ENCODE peak calls at places on chromosome 12, in eight cellular contexts. E is aorta; T is lower lobe of right lung; A is pancreas; O is OCI-LY7; Q is naive thymus-derived CD4-positive, alpha-beta T cell; W is neural progenitor cell; Y is neuronal stem cell. X is an unnamed sample. For H3K9me3, the result is how much of the 10 kb centered on the place peaks cover.

GRCh38 chr12:106956048-106956935 is 585 bp downstream of the TMEM263 start:
- DNase-seq in E (peak), T (peak), A (peak), O (peak), Q (no peak), W (peak), Y (peak), X (peak)

GRCh38 chr12:103673891-103674375 is 86.9 kb downstream of the STAB2 start:
- DNase-seq in E (no peak), T (no peak), A (no peak), O (no peak), Q (no peak), W (no peak), Y (no peak), X (no peak)

GRCh38 chr12:92561543-92561899 is 141.3 kb upstream of the PLEKHG7 start:
- DNase-seq in E (no peak), T (no peak), A (no peak), O (no peak), Q (no peak), W (no peak), Y (no peak), X (no peak)

GRCh38 chr12:118124333-118124874 is 11.5 kb upstream of the PEBP1 start:
- DNase-seq in E (no peak), T (no peak), A (no peak), O (no peak), Q (no peak), W (no peak), Y (no peak), X (no peak)

GRCh38 chr12:47433876-47434275 is 272.0 kb downstream of the RPAP3 start:
- DNase-seq in E (no peak), T (no peak), A (no peak), O (no peak), Q (no peak), W (no peak), Y (no peak), X (no peak)

GRCh38 chr12:49865782-49866135 is 22.9 kb upstream of the BCDIN3D start:
- DNase-seq in E (no peak), T (no peak), A (no peak), O (no peak), Q (no peak), W (no peak), Y (no peak), X (no peak)

GRCh38 chr12:121538699-121539061 is 42.1 kb downstream of the KDM2B start:
- DNase-seq in E (no peak), T (no peak), A (no peak), O (peak), Q (no peak), W (no peak), Y (no peak), X (peak)

GRCh38 chr12:66288121-66288520 is 14.2 kb upstream of the HELB start:
- DNase-seq in E (no peak), T (no peak), A (no peak), O (no peak), Q (peak), W (no peak), Y (no peak), X (peak)

GRCh38 chr12:5441497-5442236 is 9.8 kb downstream of the NTF3 start:
- DNase-seq in E (no peak), T (no peak), A (no peak), O (no peak), Q (no peak), W (peak), Y (peak), X (no peak)

GRCh38 chr12:19299765-19300164 is 139.5 kb upstream of the AEBP2 start:
- DNase-seq in E (no peak), T (no peak), A (no peak), O (no peak), Q (no peak), W (no peak), Y (no peak), X (no peak)

GRCh38 chr12:1935700-1936378 is 17.4 kb upstream of the CACNA2D4 start:
- DNase-seq in E (no peak), T (no peak), A (peak), O (no peak), Q (no peak), W (no peak), Y (no peak), X (no peak)

GRCh38 chr12:44523828-44524227 is 352.3 kb downstream of the NELL2 start:
- DNase-seq in E (no peak), T (no peak), A (no peak), O (no peak), Q (no peak), W (no peak), Y (no peak), X (no peak)

GRCh38 chr12:91017511-91018263 is 12.9 kb upstream of the EPYC start:
- DNase-seq in E (no peak), T (no peak), A (no peak), O (no peak), Q (no peak), W (no peak), Y (no peak), X (no peak)

GRCh38 chr12:110269622-110270124 is 11.4 kb upstream of the ATP2A2 start:
- DNase-seq in E (no peak), T (no peak), A (no peak), O (no peak), Q (no peak), W (no peak), Y (no peak), X (no peak)

GRCh38 chr12:121060149-121061001 is 21.3 kb upstream of the OASL start:
- DNase-seq in E (no peak), T (peak), A (no peak), O (peak), Q (peak), W (peak), Y (peak), X (peak)

GRCh38 chr12:104213952-104214351 is 1.6 kb upstream of the TXNRD1 start:
- DNase-seq in E (no peak), T (no peak), A (no peak), O (no peak), Q (no peak), W (no peak), Y (no peak), X (no peak)

GRCh38 chr12:114343585-114343984 is 62.4 kb downstream of the TBX5 start:
- DNase-seq in E (no peak), T (no peak), A (no peak), O (no peak), Q (no peak), W (no peak), Y (no peak), X (no peak)

GRCh38 chr12:113591480-113591971 is 119.9 kb upstream of the LHX5 start:
- DNase-seq in E (no peak), T (peak), A (no peak), O (no peak), Q (no peak), W (peak), Y (no peak), X (no peak)

GRCh38 chr12:110935588-110935987 is 15.2 kb upstream of the MYL2 start:
- DNase-seq in E (no peak), T (no peak), A (no peak), O (no peak), Q (no peak), W (no peak), Y (no peak), X (no peak)

GRCh38 chr12:101459642-101460346 is 15.3 kb upstream of the SPIC start:
- DNase-seq in E (no peak), T (no peak), A (peak), O (no peak), Q (no peak), W (no peak), Y (no peak), X (no peak)

GRCh38 chr12:47188576-47189441 is 109.0 kb upstream of the AMIGO2 start:
- DNase-seq in E (no peak), T (no peak), A (no peak), O (no peak), Q (no peak), W (no peak), Y (no peak), X (no peak)

GRCh38 chr12:131253376-131254026 is 299.8 kb downstream of the ADGRD1 start:
- DNase-seq in E (no peak), T (no peak), A (no peak), O (no peak), Q (no peak), W (no peak), Y (no peak), X (no peak)

GRCh38 chr12:54596526-54596946 is 8.1 kb upstream of the PPP1R1A start:
- DNase-seq in E (peak), T (peak), A (peak), O (peak), Q (peak), W (peak), Y (peak), X (no peak)

GRCh38 chr12:95337176-95337575 is 119.6 kb downstream of the VEZT start:
- DNase-seq in E (no peak), T (no peak), A (no peak), O (no peak), Q (no peak), W (no peak), Y (no peak), X (no peak)

GRCh38 chr12:52581481-52581880 is 7.8 kb upstream of the KRT74 start:
- DNase-seq in E (no peak), T (no peak), A (no peak), O (no peak), Q (no peak), W (no peak), Y (no peak), X (no peak)

GRCh38 chr12:61504396-61505115 is 755.6 kb upstream of the USP15 start:
- DNase-seq in E (no peak), T (no peak), A (no peak), O (no peak), Q (no peak), W (no peak), Y (no peak), X (no peak)

GRCh38 chr12:65300067-65300466 is 21.6 kb downstream of the MSRB3 start:
- DNase-seq in E (no peak), T (no peak), A (no peak), O (no peak), Q (no peak), W (no peak), Y (no peak), X (no peak)

GRCh38 chr12:117113231-117113630 is 14.0 kb upstream of the TESC start:
- DNase-seq in E (peak), T (no peak), A (no peak), O (no peak), Q (no peak), W (no peak), Y (no peak), X (no peak)

GRCh38 chr12:54523637-54524036 is 25.8 kb upstream of the PDE1B start:
- DNase-seq in E (no peak), T (no peak), A (no peak), O (no peak), Q (no peak), W (no peak), Y (no peak), X (no peak)

GRCh38 chr12:121748571-121749265 is 36.2 kb downstream of the TMEM120B start:
- DNase-seq in E (no peak), T (no peak), A (no peak), O (no peak), Q (no peak), W (peak), Y (no peak), X (peak)

GRCh38 chr12:117339104-117339503 is 22.3 kb downstream of the NOS1 start:
- DNase-seq in E (no peak), T (no peak), A (no peak), O (no peak), Q (no peak), W (no peak), Y (no peak), X (no peak)

GRCh38 chr12:27048822-27049752 is 26.7 kb downstream of the MED21 start:
- DNase-seq in E (no peak), T (no peak), A (no peak), O (no peak), Q (no peak), W (no peak), Y (no peak), X (no peak)

GRCh38 chr12:31204995-31205582 is 120.9 kb downstream of the SINHCAF start:
- DNase-seq in E (no peak), T (no peak), A (no peak), O (peak), Q (no peak), W (no peak), Y (no peak), X (no peak)

GRCh38 chr12:83052890-83053541 is 366.3 kb downstream of the TMTC2 start:
- DNase-seq in E (no peak), T (no peak), A (no peak), O (no peak), Q (no peak), W (no peak), Y (no peak), X (no peak)

GRCh38 chr12:60106207-60106606 is 510.4 kb downstream of the SLC16A7 start:
- DNase-seq in E (no peak), T (no peak), A (no peak), O (no peak), Q (no peak), W (no peak), Y (no peak), X (no peak)

GRCh38 chr12:64660237-64661018 is 50.1 kb downstream of the RASSF3 start:
- DNase-seq in E (no peak), T (no peak), A (no peak), O (no peak), Q (no peak), W (no peak), Y (no peak), X (no peak)

GRCh38 chr12:108610336-108610815 is 12.5 kb upstream of the TMEM119 start:
- DNase-seq in E (no peak), T (no peak), A (no peak), O (no peak), Q (no peak), W (no peak), Y (no peak), X (no peak)

GRCh38 chr12:133120385-133121191 is 9.5 kb downstream of the ZNF891 start:
- DNase-seq in E (no peak), T (no peak), A (no peak), O (no peak), Q (no peak), W (no peak), Y (no peak), X (no peak)
- H3K9me3 ChIP-seq in E (under half), T (half or more), A (under half), O (half or more), Q (half or more), W (half or more), Y (half or more), X (half or more)

GRCh38 chr12:46174061-46174662 is 94.7 kb downstream of the SLC38A1 start:
- DNase-seq in E (no peak), T (no peak), A (no peak), O (no peak), Q (no peak), W (no peak), Y (no peak), X (no peak)

GRCh38 chr12:46179693-46180452 is 89.0 kb downstream of the SLC38A1 start:
- DNase-seq in E (no peak), T (no peak), A (no peak), O (peak), Q (no peak), W (no peak), Y (no peak), X (no peak)

GRCh38 chr12:46177842-46178608 is 90.8 kb downstream of the SLC38A1 start:
- DNase-seq in E (no peak), T (no peak), A (no peak), O (no peak), Q (peak), W (no peak), Y (no peak), X (no peak)

GRCh38 chr12:46177020-46177419 is 91.8 kb downstream of the SLC38A1 start:
- DNase-seq in E (no peak), T (no peak), A (no peak), O (no peak), Q (no peak), W (no peak), Y (no peak), X (no peak)

DNA sequence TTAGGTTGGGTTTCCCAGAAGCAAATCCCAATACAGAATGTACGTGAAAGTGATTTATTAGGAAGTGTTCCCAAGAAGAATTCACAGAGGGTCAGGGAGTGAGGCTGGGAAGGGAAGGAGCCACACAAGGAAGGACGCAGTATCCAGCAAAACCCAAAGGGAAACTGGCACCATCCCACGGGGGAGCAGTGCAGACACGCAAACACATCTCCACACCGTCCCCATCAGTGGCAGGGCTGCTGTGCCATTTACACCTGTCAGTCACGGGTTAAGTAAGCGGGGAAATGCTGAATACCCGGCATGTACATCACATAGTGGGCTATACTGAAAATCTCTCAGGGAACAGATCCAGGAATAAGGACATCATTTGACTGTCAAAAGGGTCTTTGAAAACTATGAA is 93.9 kb downstream of the SLC38A1 start:
- DNase-seq in E (no peak), T (no peak), A (no peak), O (no peak), Q (no peak), W (no peak), Y (no peak), X (no peak)
- H3K4me3 ChIP-seq in E (no peak), T (no peak), A (no peak), O (no peak), Q (no peak), W (no peak), Y (no peak), X (no peak)

DNA sequence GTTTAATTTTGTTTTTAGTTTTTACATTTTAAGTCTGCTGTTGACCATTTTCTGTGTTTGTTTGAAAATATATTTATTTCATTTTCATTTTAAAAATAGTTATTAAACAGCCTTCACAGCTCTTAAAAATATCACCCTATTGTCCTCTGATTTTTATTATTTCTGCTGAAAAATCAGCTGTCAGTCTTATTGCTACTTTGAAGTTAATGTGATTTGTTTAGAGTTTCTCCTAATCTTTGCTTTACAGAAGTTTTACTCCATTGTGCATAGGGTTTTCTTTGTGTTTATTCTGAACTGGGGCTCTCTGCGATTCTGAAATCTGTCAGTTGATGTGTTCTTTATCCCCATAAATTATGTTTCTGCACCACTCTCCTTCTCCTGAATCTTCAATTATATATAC is 486.3 kb downstream of the SOX5 start:
- DNase-seq in E (no peak), T (no peak), A (no peak), O (no peak), Q (no peak), W (no peak), Y (no peak), X (no peak)
- H3K27ac ChIP-seq in E (no peak), T (no peak), A (no peak), O (no peak), Q (no peak), W (no peak), Y (no peak), X (no peak)

GRCh38 chr12:93868771-93869170 is 191.6 kb downstream of the CRADD start:
- DNase-seq in E (no peak), T (no peak), A (no peak), O (no peak), Q (no peak), W (no peak), Y (no peak), X (no peak)
- H3K9me3 ChIP-seq in E (under half), T (under half), A (under half), O (under half), Q (under half), W (under half), Y (under half), X (half or more)

DNA sequence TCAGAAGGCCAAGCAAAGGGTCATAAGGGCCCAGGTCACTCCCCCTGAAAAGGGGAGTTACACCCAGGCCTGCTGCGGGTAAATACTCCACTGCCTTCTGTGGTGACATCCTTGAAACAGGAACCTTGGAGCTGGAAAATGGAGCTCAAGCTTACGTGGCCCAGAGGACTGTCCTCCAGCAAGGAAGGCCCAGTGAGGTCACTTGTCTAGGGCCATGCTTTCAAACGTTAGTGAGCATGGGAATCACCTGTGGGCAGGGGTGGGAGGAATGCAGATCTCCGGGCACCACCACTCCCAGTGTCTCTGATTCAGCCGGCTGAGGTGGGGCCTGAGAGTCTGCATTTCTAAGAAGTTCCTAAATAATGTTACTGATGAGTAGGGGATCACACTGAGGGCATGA is 140.5 kb upstream of the CCND2 start:
- DNase-seq in E (no peak), T (no peak), A (no peak), O (no peak), Q (no peak), W (no peak), Y (no peak), X (no peak)
- H3K4me3 ChIP-seq in E (no peak), T (no peak), A (no peak), O (no peak), Q (no peak), W (no peak), Y (no peak), X (no peak)

GRCh38 chr12:3745152-3745551 is 7.8 kb downstream of the CRACR2A start:
- DNase-seq in E (no peak), T (no peak), A (no peak), O (no peak), Q (no peak), W (no peak), Y (no peak), X (no peak)
- H3K27ac ChIP-seq in E (no peak), T (no peak), A (no peak), O (no peak), Q (no peak), W (no peak), Y (no peak), X (no peak)

GRCh38 chr12:21328578-21328977 is 6.1 kb downstream of the SLCO1A2 start:
- DNase-seq in E (no peak), T (no peak), A (no peak), O (no peak), Q (no peak), W (no peak), Y (no peak), X (no peak)
- H3K9me3 ChIP-seq in E (under half), T (under half), A (under half), O (under half), Q (under half), W (under half), Y (under half), X (under half)

DNA sequence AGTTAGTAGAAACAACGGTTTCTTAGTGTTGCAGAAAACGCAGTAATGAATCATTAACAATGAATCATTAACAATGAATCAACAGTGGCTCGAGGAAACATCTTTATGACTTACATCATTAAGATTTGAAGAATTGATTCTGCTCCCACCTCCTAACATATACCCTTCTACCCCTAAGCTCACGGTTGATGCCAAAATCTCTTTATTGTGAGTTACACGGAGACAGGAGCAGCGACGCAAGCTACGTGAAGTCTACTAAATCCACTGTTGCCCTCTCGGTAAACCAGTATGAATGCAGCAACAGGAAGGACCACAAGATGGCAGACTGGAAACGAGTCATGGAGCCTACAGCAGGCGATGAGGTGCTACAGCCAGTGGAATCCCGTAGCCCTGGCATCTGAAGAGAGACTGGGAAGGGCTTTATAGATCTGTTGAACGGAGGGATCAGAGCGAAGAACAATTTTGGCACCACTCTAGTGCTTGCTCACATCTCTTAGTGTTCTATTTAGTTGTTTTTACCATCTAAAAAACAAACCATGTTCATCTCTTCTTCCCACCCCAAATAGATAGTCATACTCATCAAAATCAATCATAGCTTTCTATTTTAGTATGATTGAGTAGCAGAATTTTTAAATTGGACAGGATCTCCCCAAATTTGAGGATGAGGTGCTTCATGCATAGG is 332.7 kb downstream of the DUSP6 start:
- DNase-seq in E (peak), T (peak), A (peak), O (peak), Q (peak), W (peak), Y (peak), X (peak)
- H3K4me3 ChIP-seq in E (peak), T (peak), A (no peak), O (no peak), Q (peak), W (no peak), Y (no peak), X (peak)